ENCODE peak calls at places on chromosomes 3 and 15, in six cellular contexts. G is adrenal gland; Y is H7; D is MV-4-11; P is T1000; F is central memory CD4-positive, alpha-beta T cell. H is an unnamed sample.

GRCh38 chr15:51814616-51815015 is 14.8 kb upstream of the TMOD3 start:
- DNase-seq in G (no peak), Y (no peak), D (peak), P (no peak), F (no peak), H (no peak)

GRCh38 chr3:47225310-47225906 is 57.2 kb downstream of the KIF9 start:
- DNase-seq in G (no peak), Y (no peak), D (peak), P (no peak), F (no peak), H (peak)

GRCh38 chr3:12405432-12406272 is 78.6 kb upstream of the TSEN2 start:
- DNase-seq in G (peak), Y (no peak), D (peak), P (peak), F (no peak), H (no peak)

GRCh38 chr3:188046561-188047213 is 107.3 kb upstream of the LPP start:
- DNase-seq in G (no peak), Y (no peak), D (no peak), P (no peak), F (no peak), H (no peak)

GRCh38 chr15:101262551-101262950 is 10.7 kb upstream of the CHSY1 start:
- DNase-seq in G (no peak), Y (no peak), D (no peak), P (no peak), F (no peak), H (no peak)

GRCh38 chr3:5201536-5201935 is 14.0 kb downstream of the EDEM1 start:
- DNase-seq in G (no peak), Y (no peak), D (no peak), P (no peak), F (no peak), H (no peak)

GRCh38 chr3:168034152-168034928 is 61.4 kb downstream of the GOLIM4 start:
- DNase-seq in G (peak), Y (no peak), D (peak), P (no peak), F (no peak), H (no peak)

GRCh38 chr3:161694682-161695586 is 198.3 kb downstream of the OTOL1 start:
- DNase-seq in G (no peak), Y (no peak), D (peak), P (no peak), F (no peak), H (no peak)

GRCh38 chr3:32422943-32423342 is 31.3 kb downstream of the CMTM7 start:
- DNase-seq in G (no peak), Y (no peak), D (no peak), P (no peak), F (no peak), H (no peak)

GRCh38 chr3:71728632-71729342 is 3.6 kb upstream of the EIF4E3 start:
- DNase-seq in G (no peak), Y (peak), D (no peak), P (no peak), F (peak), H (no peak)

GRCh38 chr3:54213910-54214309 is 91.6 kb downstream of the CACNA2D3 start:
- DNase-seq in G (peak), Y (no peak), D (no peak), P (no peak), F (no peak), H (no peak)

GRCh38 chr3:177279118-177279815 is 82.0 kb upstream of the TBL1XR1 start:
- DNase-seq in G (no peak), Y (no peak), D (no peak), P (no peak), F (no peak), H (no peak)

GRCh38 chr3:138941259-138941885 is 5.6 kb downstream of the FOXL2 start:
- DNase-seq in G (no peak), Y (peak), D (peak), P (no peak), F (no peak), H (no peak)

GRCh38 chr15:93146196-93146595 is 57.2 kb upstream of the RGMA start:
- DNase-seq in G (no peak), Y (no peak), D (no peak), P (no peak), F (no peak), H (no peak)

GRCh38 chr3:184691397-184692131 is 20.3 kb downstream of the MAGEF1 start:
- DNase-seq in G (no peak), Y (peak), D (peak), P (no peak), F (no peak), H (no peak)

GRCh38 chr3:41726891-41727290 is 235.0 kb downstream of the ULK4 start:
- DNase-seq in G (no peak), Y (no peak), D (no peak), P (no peak), F (no peak), H (no peak)

GRCh38 chr3:139325551-139325950 is 18.3 kb upstream of the MRPS22 start:
- DNase-seq in G (no peak), Y (peak), D (no peak), P (no peak), F (no peak), H (no peak)

GRCh38 chr3:114144909-114145688 is 33.8 kb downstream of the DRD3 start:
- DNase-seq in G (peak), Y (no peak), D (peak), P (peak), F (no peak), H (peak)

GRCh38 chr3:188262913-188263683 is 109.1 kb downstream of the LPP start:
- DNase-seq in G (peak), Y (no peak), D (no peak), P (no peak), F (no peak), H (peak)

GRCh38 chr3:157353657-157354056 is 83.0 kb upstream of the PTX3 start:
- DNase-seq in G (no peak), Y (no peak), D (no peak), P (no peak), F (no peak), H (no peak)

GRCh38 chr3:171113716-171114115 is 87.2 kb upstream of the SLC2A2 start:
- DNase-seq in G (no peak), Y (peak), D (no peak), P (no peak), F (no peak), H (no peak)

GRCh38 chr3:66362541-66362941 is 138.3 kb downstream of the LRIG1 start:
- DNase-seq in G (no peak), Y (no peak), D (no peak), P (no peak), F (no peak), H (no peak)

GRCh38 chr3:131036200-131036816 is 9.6 kb downstream of the NEK11 start:
- DNase-seq in G (peak), Y (no peak), D (no peak), P (no peak), F (no peak), H (peak)

H was measured in GM04504.